ENCODE peak calls at places on chromosomes 5 and 9, in eight cellular contexts. One of them, this sample, is unnamed.

GRCh38 chr5:135319928-135320606 is 79.0 kb downstream of the MACROH2A1 start:
- DNase-seq in Kasumi-1: no peak
- DNase-seq in SW 1271: no peak
- DNase-seq in RCC 7860: no peak
- DNase-seq in posterior cingulate gyrus: no peak
- DNase-seq in neural crest cell: no peak
- DNase-seq in brain microvascular endothelial cell: no peak
- DNase-seq in IMR-90: no peak
- DNase-seq in this sample: no peak

GRCh38 chr5:88942967-88943291 is 59.9 kb upstream of the MEF2C start:
- DNase-seq in Kasumi-1: no peak
- DNase-seq in IMR-90: no peak
- DNase-seq in posterior cingulate gyrus: no peak
- DNase-seq in RCC 7860: no peak
- DNase-seq in neural crest cell: no peak
- DNase-seq in brain microvascular endothelial cell: no peak
- DNase-seq in SW 1271: no peak
- DNase-seq in this sample: no peak

GRCh38 chr9:34374905-34375552 is 1.7 kb downstream of the MYORG start:
- DNase-seq in brain microvascular endothelial cell: no peak
- DNase-seq in posterior cingulate gyrus: no peak
- DNase-seq in IMR-90: no peak
- DNase-seq in neural crest cell: no peak
- DNase-seq in SW 1271: no peak
- DNase-seq in Kasumi-1: no peak
- DNase-seq in RCC 7860: no peak
- DNase-seq in this sample: no peak

GRCh38 chr9:129490583-129491485 is 130.1 kb downstream of the C9orf50 start:
- DNase-seq in SW 1271: no peak
- DNase-seq in brain microvascular endothelial cell: no peak
- DNase-seq in IMR-90: no peak
- DNase-seq in neural crest cell: no peak
- DNase-seq in Kasumi-1: peak; percentile 16
- DNase-seq in posterior cingulate gyrus: no peak
- DNase-seq in RCC 7860: no peak
- DNase-seq in this sample: no peak

GRCh38 chr5:53337827-53338226 is 142.6 kb upstream of the FST start:
- DNase-seq in Kasumi-1: no peak
- DNase-seq in posterior cingulate gyrus: no peak
- DNase-seq in neural crest cell: no peak
- DNase-seq in IMR-90: peak; percentile 29
- DNase-seq in RCC 7860: no peak
- DNase-seq in SW 1271: no peak
- DNase-seq in brain microvascular endothelial cell: no peak
- DNase-seq in this sample: no peak

GRCh38 chr5:89827388-89827787 is 582.2 kb downstream of the CETN3 start:
- DNase-seq in IMR-90: no peak
- DNase-seq in SW 1271: no peak
- DNase-seq in neural crest cell: no peak
- DNase-seq in RCC 7860: no peak
- DNase-seq in Kasumi-1: no peak
- DNase-seq in posterior cingulate gyrus: peak; percentile 40
- DNase-seq in brain microvascular endothelial cell: no peak
- DNase-seq in this sample: no peak

GRCh38 chr9:6805532-6805931 is 47.8 kb downstream of the KDM4C start:
- DNase-seq in brain microvascular endothelial cell: peak; percentile 48
- DNase-seq in neural crest cell: no peak
- DNase-seq in SW 1271: no peak
- DNase-seq in Kasumi-1: no peak
- DNase-seq in RCC 7860: no peak
- DNase-seq in IMR-90: peak; percentile 80
- DNase-seq in posterior cingulate gyrus: no peak
- DNase-seq in this sample: no peak

GRCh38 chr5:107597803-107598202 is 72.9 kb downstream of the EFNA5 start:
- DNase-seq in IMR-90: no peak
- DNase-seq in neural crest cell: no peak
- DNase-seq in SW 1271: no peak
- DNase-seq in posterior cingulate gyrus: no peak
- DNase-seq in Kasumi-1: no peak
- DNase-seq in brain microvascular endothelial cell: no peak
- DNase-seq in RCC 7860: no peak
- DNase-seq in this sample: no peak

GRCh38 chr9:16974436-16974835 is 104.0 kb upstream of the BNC2 start:
- DNase-seq in Kasumi-1: no peak
- DNase-seq in neural crest cell: no peak
- DNase-seq in brain microvascular endothelial cell: no peak
- DNase-seq in IMR-90: peak; percentile 51
- DNase-seq in posterior cingulate gyrus: no peak
- DNase-seq in SW 1271: no peak
- DNase-seq in RCC 7860: no peak
- DNase-seq in this sample: no peak

GRCh38 chr9:72042928-72043327 is 17.5 kb downstream of the C9orf57 start:
- DNase-seq in SW 1271: no peak
- DNase-seq in RCC 7860: no peak
- DNase-seq in brain microvascular endothelial cell: no peak
- DNase-seq in Kasumi-1: no peak
- DNase-seq in neural crest cell: no peak
- DNase-seq in IMR-90: no peak
- DNase-seq in posterior cingulate gyrus: no peak
- DNase-seq in this sample: no peak

GRCh38 chr9:27665121-27665520 is 91.8 kb upstream of the C9orf72 start:
- DNase-seq in IMR-90: no peak
- DNase-seq in posterior cingulate gyrus: no peak
- DNase-seq in neural crest cell: no peak
- DNase-seq in SW 1271: no peak
- DNase-seq in Kasumi-1: no peak
- DNase-seq in RCC 7860: no peak
- DNase-seq in brain microvascular endothelial cell: no peak
- DNase-seq in this sample: no peak

GRCh38 chr9:73061131-73061530 is 90.5 kb upstream of the ANXA1 start:
- DNase-seq in Kasumi-1: no peak
- DNase-seq in brain microvascular endothelial cell: no peak
- DNase-seq in posterior cingulate gyrus: no peak
- DNase-seq in neural crest cell: no peak
- DNase-seq in SW 1271: no peak
- DNase-seq in RCC 7860: no peak
- DNase-seq in IMR-90: no peak
- DNase-seq in this sample: no peak

GRCh38 chr5:171954721-171955120 is 51.7 kb downstream of the FBXW11 start:
- DNase-seq in posterior cingulate gyrus: no peak
- DNase-seq in neural crest cell: no peak
- DNase-seq in Kasumi-1: no peak
- DNase-seq in brain microvascular endothelial cell: peak; percentile 26
- DNase-seq in SW 1271: no peak
- DNase-seq in RCC 7860: no peak
- DNase-seq in IMR-90: peak; percentile 73
- DNase-seq in this sample: no peak

GRCh38 chr5:65142511-65143011 is 339.2 kb downstream of the ADAMTS6 start:
- DNase-seq in IMR-90: peak; percentile 74
- DNase-seq in brain microvascular endothelial cell: peak; percentile 34
- DNase-seq in posterior cingulate gyrus: no peak
- DNase-seq in RCC 7860: peak; percentile 46
- DNase-seq in SW 1271: peak; percentile 29
- DNase-seq in Kasumi-1: no peak
- DNase-seq in neural crest cell: no peak
- DNase-seq in this sample: no peak

GRCh38 chr5:150763023-150763793 is 4.4 kb upstream of the DCTN4 start:
- DNase-seq in posterior cingulate gyrus: no peak
- DNase-seq in RCC 7860: peak; percentile 86
- DNase-seq in IMR-90: peak; percentile 67
- DNase-seq in neural crest cell: no peak
- DNase-seq in brain microvascular endothelial cell: peak; percentile 74
- DNase-seq in Kasumi-1: peak; percentile 93
- DNase-seq in SW 1271: no peak
- DNase-seq in this sample: no peak

GRCh38 chr5:10513501-10514442 is 50.1 kb upstream of the ANKRD33B start:
- DNase-seq in brain microvascular endothelial cell: peak; percentile 69
- DNase-seq in posterior cingulate gyrus: no peak
- DNase-seq in RCC 7860: peak; percentile 100
- DNase-seq in IMR-90: peak; percentile 83
- DNase-seq in SW 1271: no peak
- DNase-seq in Kasumi-1: peak; percentile 46
- DNase-seq in neural crest cell: no peak
- DNase-seq in this sample: no peak

GRCh38 chr9:75088646-75089368 is 493 bp downstream of the OSTF1 start:
- DNase-seq in brain microvascular endothelial cell: peak; percentile 47
- DNase-seq in Kasumi-1: peak; percentile 90
- DNase-seq in neural crest cell: no peak
- DNase-seq in posterior cingulate gyrus: peak; percentile 33
- DNase-seq in RCC 7860: peak; percentile 42
- DNase-seq in SW 1271: no peak
- DNase-seq in IMR-90: peak; percentile 68
- DNase-seq in this sample: no peak

GRCh38 chr5:105922574-105922973 is 1748.2 kb downstream of the EFNA5 start:
- DNase-seq in IMR-90: no peak
- DNase-seq in Kasumi-1: no peak
- DNase-seq in posterior cingulate gyrus: no peak
- DNase-seq in SW 1271: no peak
- DNase-seq in brain microvascular endothelial cell: no peak
- DNase-seq in RCC 7860: no peak
- DNase-seq in neural crest cell: no peak
- DNase-seq in this sample: no peak

GRCh38 chr5:98492258-98492657 is 281.2 kb upstream of the RGMB start:
- DNase-seq in RCC 7860: no peak
- DNase-seq in neural crest cell: no peak
- DNase-seq in Kasumi-1: no peak
- DNase-seq in SW 1271: no peak
- DNase-seq in posterior cingulate gyrus: no peak
- DNase-seq in IMR-90: no peak
- DNase-seq in brain microvascular endothelial cell: peak; percentile 40
- DNase-seq in this sample: no peak

GRCh38 chr9:112029921-112030444 is 133.4 kb downstream of the UGCG start:
- DNase-seq in neural crest cell: no peak
- DNase-seq in Kasumi-1: no peak
- DNase-seq in SW 1271: peak; percentile 28
- DNase-seq in RCC 7860: peak; percentile 87
- DNase-seq in posterior cingulate gyrus: no peak
- DNase-seq in IMR-90: peak; percentile 84
- DNase-seq in brain microvascular endothelial cell: no peak
- DNase-seq in this sample: no peak

GRCh38 chr9:32956606-32957005 is 44.8 kb downstream of the APTX start:
- DNase-seq in posterior cingulate gyrus: no peak
- DNase-seq in SW 1271: no peak
- DNase-seq in RCC 7860: no peak
- DNase-seq in IMR-90: no peak
- DNase-seq in neural crest cell: no peak
- DNase-seq in brain microvascular endothelial cell: no peak
- DNase-seq in Kasumi-1: no peak
- DNase-seq in this sample: no peak

GRCh38 chr5:8895599-8895998 is 650.3 kb downstream of the SEMA5A start:
- DNase-seq in posterior cingulate gyrus: no peak
- DNase-seq in Kasumi-1: no peak
- DNase-seq in SW 1271: no peak
- DNase-seq in RCC 7860: no peak
- DNase-seq in brain microvascular endothelial cell: no peak
- DNase-seq in neural crest cell: no peak
- DNase-seq in IMR-90: peak; percentile 52
- DNase-seq in this sample: no peak

GRCh38 chr9:92763721-92764380 is 782 bp downstream of the BICD2 start:
- DNase-seq in SW 1271: no peak
- DNase-seq in Kasumi-1: peak; percentile 61
- DNase-seq in brain microvascular endothelial cell: no peak
- DNase-seq in RCC 7860: no peak
- DNase-seq in posterior cingulate gyrus: no peak
- DNase-seq in IMR-90: no peak
- DNase-seq in neural crest cell: peak; percentile 34
- DNase-seq in this sample: no peak

GRCh38 chr5:143781993-143782520 is 29.9 kb upstream of the HMHB1 start:
- DNase-seq in SW 1271: no peak
- DNase-seq in brain microvascular endothelial cell: no peak
- DNase-seq in neural crest cell: no peak
- DNase-seq in posterior cingulate gyrus: no peak
- DNase-seq in IMR-90: peak; percentile 16
- DNase-seq in Kasumi-1: no peak
- DNase-seq in RCC 7860: no peak
- DNase-seq in this sample: no peak